ENCODE peak calls at places on chromosomes 12 and 14, in ten cellular contexts. One of them, this sample, is unnamed.

GRCh38 chr14:92905667-92906066 is 17.3 kb upstream of the CHGA start:
- DNase-seq in fibroblast of mammary gland: no peak
- DNase-seq in left ventricle myocardium inferior: no peak
- DNase-seq in NCI-H446: no peak
- DNase-seq in coronary artery: no peak
- DNase-seq in activated T-cell treated with anti-CD3 and anti-CD28 coated beads for 48 hours: no peak
- DNase-seq in astrocyte: no peak
- DNase-seq in ELR: no peak
- DNase-seq in KG1: no peak
- DNase-seq in fibroblast of the conjunctiva: no peak
- DNase-seq in this sample: no peak

GRCh38 chr12:52056801-52057613 is 5.8 kb downstream of the NR4A1 start:
- DNase-seq in fibroblast of mammary gland: peak; percentile 71
- DNase-seq in left ventricle myocardium inferior: no peak
- DNase-seq in NCI-H446: no peak
- DNase-seq in coronary artery: peak; percentile 81
- DNase-seq in activated T-cell treated with anti-CD3 and anti-CD28 coated beads for 48 hours: no peak
- DNase-seq in astrocyte: peak; percentile 32
- DNase-seq in ELR: no peak
- DNase-seq in KG1: no peak
- DNase-seq in fibroblast of the conjunctiva: no peak
- DNase-seq in this sample: no peak

GRCh38 chr12:76020281-76020680 is 11.3 kb downstream of the PHLDA1 start:
- DNase-seq in fibroblast of mammary gland: peak; percentile 88
- DNase-seq in left ventricle myocardium inferior: no peak
- DNase-seq in NCI-H446: no peak
- DNase-seq in coronary artery: no peak
- DNase-seq in activated T-cell treated with anti-CD3 and anti-CD28 coated beads for 48 hours: peak; percentile 75
- DNase-seq in astrocyte: peak; percentile 87
- DNase-seq in ELR: peak; percentile 96
- DNase-seq in KG1: peak; percentile 55
- DNase-seq in fibroblast of the conjunctiva: no peak
- DNase-seq in this sample: peak; percentile 81

GRCh38 chr14:103894723-103895059 is 33.6 kb upstream of the TDRD9 start:
- DNase-seq in fibroblast of mammary gland: no peak
- DNase-seq in left ventricle myocardium inferior: no peak
- DNase-seq in NCI-H446: no peak
- DNase-seq in coronary artery: peak; percentile 53
- DNase-seq in activated T-cell treated with anti-CD3 and anti-CD28 coated beads for 48 hours: no peak
- DNase-seq in astrocyte: no peak
- DNase-seq in ELR: no peak
- DNase-seq in KG1: no peak
- DNase-seq in fibroblast of the conjunctiva: no peak
- DNase-seq in this sample: no peak

GRCh38 chr14:49893309-49894213 is 679 bp downstream of the ARF6 start:
- DNase-seq in fibroblast of mammary gland: no peak
- DNase-seq in left ventricle myocardium inferior: peak; percentile 52
- DNase-seq in NCI-H446: no peak
- DNase-seq in coronary artery: no peak
- DNase-seq in activated T-cell treated with anti-CD3 and anti-CD28 coated beads for 48 hours: peak; percentile 84
- DNase-seq in astrocyte: no peak
- DNase-seq in ELR: peak; percentile 53
- DNase-seq in KG1: no peak
- DNase-seq in fibroblast of the conjunctiva: no peak
- DNase-seq in this sample: no peak

GRCh38 chr12:29516431-29516875 is 19.0 kb upstream of the OVCH1 start:
- DNase-seq in fibroblast of mammary gland: peak; percentile 52
- DNase-seq in left ventricle myocardium inferior: no peak
- DNase-seq in NCI-H446: no peak
- DNase-seq in coronary artery: no peak
- DNase-seq in activated T-cell treated with anti-CD3 and anti-CD28 coated beads for 48 hours: no peak
- DNase-seq in astrocyte: peak; percentile 83
- DNase-seq in ELR: no peak
- DNase-seq in KG1: no peak
- DNase-seq in fibroblast of the conjunctiva: peak; percentile 14
- DNase-seq in this sample: no peak

GRCh38 chr12:77796775-77797174 is 33.9 kb upstream of the NAV3 start:
- DNase-seq in fibroblast of mammary gland: peak; percentile 62
- DNase-seq in left ventricle myocardium inferior: no peak
- DNase-seq in NCI-H446: no peak
- DNase-seq in coronary artery: no peak
- DNase-seq in activated T-cell treated with anti-CD3 and anti-CD28 coated beads for 48 hours: no peak
- DNase-seq in astrocyte: peak; percentile 75
- DNase-seq in ELR: peak; percentile 57
- DNase-seq in KG1: no peak
- DNase-seq in fibroblast of the conjunctiva: peak; percentile 13
- DNase-seq in this sample: no peak

GRCh38 chr12:6977653-6978052 is 6.9 kb downstream of the EMG1 start:
- DNase-seq in fibroblast of mammary gland: no peak
- DNase-seq in left ventricle myocardium inferior: no peak
- DNase-seq in NCI-H446: no peak
- DNase-seq in coronary artery: no peak
- DNase-seq in activated T-cell treated with anti-CD3 and anti-CD28 coated beads for 48 hours: no peak
- DNase-seq in astrocyte: no peak
- DNase-seq in ELR: no peak
- DNase-seq in KG1: no peak
- DNase-seq in fibroblast of the conjunctiva: no peak
- DNase-seq in this sample: no peak

GRCh38 chr12:19978193-19978592 is 390.1 kb upstream of the PDE3A start:
- DNase-seq in fibroblast of mammary gland: peak; percentile 100
- DNase-seq in left ventricle myocardium inferior: no peak
- DNase-seq in NCI-H446: peak; percentile 53
- DNase-seq in coronary artery: no peak
- DNase-seq in activated T-cell treated with anti-CD3 and anti-CD28 coated beads for 48 hours: no peak
- DNase-seq in astrocyte: peak; percentile 96
- DNase-seq in ELR: peak; percentile 46
- DNase-seq in KG1: no peak
- DNase-seq in fibroblast of the conjunctiva: peak; percentile 93
- DNase-seq in this sample: no peak

GRCh38 chr14:50668008-50668851 is at the start of gene SAV1:
- DNase-seq in fibroblast of mammary gland: peak; percentile 83
- DNase-seq in left ventricle myocardium inferior: peak; percentile 88
- DNase-seq in NCI-H446: peak; percentile 47
- DNase-seq in coronary artery: peak; percentile 88
- DNase-seq in activated T-cell treated with anti-CD3 and anti-CD28 coated beads for 48 hours: peak; percentile 50
- DNase-seq in astrocyte: peak; percentile 82
- DNase-seq in ELR: peak; percentile 88
- DNase-seq in KG1: peak; percentile 53
- DNase-seq in fibroblast of the conjunctiva: peak; percentile 79
- DNase-seq in this sample: peak; percentile 52

GRCh38 chr12:91994208-91994797 is 151.3 kb downstream of the BTG1 start:
- DNase-seq in fibroblast of mammary gland: no peak
- DNase-seq in left ventricle myocardium inferior: no peak
- DNase-seq in NCI-H446: peak; percentile 17
- DNase-seq in coronary artery: no peak
- DNase-seq in activated T-cell treated with anti-CD3 and anti-CD28 coated beads for 48 hours: no peak
- DNase-seq in astrocyte: no peak
- DNase-seq in ELR: no peak
- DNase-seq in KG1: no peak
- DNase-seq in fibroblast of the conjunctiva: no peak
- DNase-seq in this sample: no peak

GRCh38 chr12:14643247-14643646 is 53.2 kb downstream of the GUCY2C start:
- DNase-seq in fibroblast of mammary gland: no peak
- DNase-seq in left ventricle myocardium inferior: no peak
- DNase-seq in NCI-H446: no peak
- DNase-seq in coronary artery: no peak
- DNase-seq in activated T-cell treated with anti-CD3 and anti-CD28 coated beads for 48 hours: no peak
- DNase-seq in astrocyte: no peak
- DNase-seq in ELR: no peak
- DNase-seq in KG1: no peak
- DNase-seq in fibroblast of the conjunctiva: no peak
- DNase-seq in this sample: no peak

GRCh38 chr12:57815177-57816000 is 3.1 kb downstream of the AVIL start:
- DNase-seq in fibroblast of mammary gland: no peak
- DNase-seq in left ventricle myocardium inferior: no peak
- DNase-seq in NCI-H446: no peak
- DNase-seq in coronary artery: peak; percentile 68
- DNase-seq in activated T-cell treated with anti-CD3 and anti-CD28 coated beads for 48 hours: no peak
- DNase-seq in astrocyte: no peak
- DNase-seq in ELR: peak; percentile 38
- DNase-seq in KG1: no peak
- DNase-seq in fibroblast of the conjunctiva: no peak
- DNase-seq in this sample: no peak

GRCh38 chr12:93136243-93137015 is 207.3 kb upstream of the EEA1 start:
- DNase-seq in fibroblast of mammary gland: no peak
- DNase-seq in left ventricle myocardium inferior: no peak
- DNase-seq in NCI-H446: no peak
- DNase-seq in coronary artery: no peak
- DNase-seq in activated T-cell treated with anti-CD3 and anti-CD28 coated beads for 48 hours: no peak
- DNase-seq in astrocyte: no peak
- DNase-seq in ELR: no peak
- DNase-seq in KG1: no peak
- DNase-seq in fibroblast of the conjunctiva: no peak
- DNase-seq in this sample: no peak

GRCh38 chr12:8461426-8461825 is 5.7 kb downstream of the CLEC6A start:
- DNase-seq in fibroblast of mammary gland: no peak
- DNase-seq in left ventricle myocardium inferior: no peak
- DNase-seq in NCI-H446: no peak
- DNase-seq in coronary artery: no peak
- DNase-seq in activated T-cell treated with anti-CD3 and anti-CD28 coated beads for 48 hours: no peak
- DNase-seq in astrocyte: no peak
- DNase-seq in ELR: no peak
- DNase-seq in KG1: no peak
- DNase-seq in fibroblast of the conjunctiva: no peak
- DNase-seq in this sample: no peak

GRCh38 chr14:93220509-93220908 is 13.5 kb downstream of the UBR7 start:
- DNase-seq in fibroblast of mammary gland: no peak
- DNase-seq in left ventricle myocardium inferior: no peak
- DNase-seq in NCI-H446: no peak
- DNase-seq in coronary artery: no peak
- DNase-seq in activated T-cell treated with anti-CD3 and anti-CD28 coated beads for 48 hours: no peak
- DNase-seq in astrocyte: no peak
- DNase-seq in ELR: no peak
- DNase-seq in KG1: no peak
- DNase-seq in fibroblast of the conjunctiva: no peak
- DNase-seq in this sample: no peak

GRCh38 chr12:49674318-49674985 is 32.8 kb downstream of the FMNL3 start:
- DNase-seq in fibroblast of mammary gland: peak; percentile 61
- DNase-seq in left ventricle myocardium inferior: no peak
- DNase-seq in NCI-H446: no peak
- DNase-seq in coronary artery: no peak
- DNase-seq in activated T-cell treated with anti-CD3 and anti-CD28 coated beads for 48 hours: no peak
- DNase-seq in astrocyte: peak; percentile 66
- DNase-seq in ELR: peak; percentile 19
- DNase-seq in KG1: no peak
- DNase-seq in fibroblast of the conjunctiva: no peak
- DNase-seq in this sample: no peak

GRCh38 chr12:116204785-116205184 is 72.7 kb downstream of the MED13L start:
- DNase-seq in fibroblast of mammary gland: no peak
- DNase-seq in left ventricle myocardium inferior: no peak
- DNase-seq in NCI-H446: no peak
- DNase-seq in coronary artery: no peak
- DNase-seq in activated T-cell treated with anti-CD3 and anti-CD28 coated beads for 48 hours: no peak
- DNase-seq in astrocyte: no peak
- DNase-seq in ELR: no peak
- DNase-seq in KG1: no peak
- DNase-seq in fibroblast of the conjunctiva: no peak
- DNase-seq in this sample: no peak

GRCh38 chr12:52691076-52691764 is 11.0 kb upstream of the KRT1 start:
- DNase-seq in fibroblast of mammary gland: no peak
- DNase-seq in left ventricle myocardium inferior: no peak
- DNase-seq in NCI-H446: no peak
- DNase-seq in coronary artery: no peak
- DNase-seq in activated T-cell treated with anti-CD3 and anti-CD28 coated beads for 48 hours: peak; percentile 32
- DNase-seq in astrocyte: no peak
- DNase-seq in ELR: no peak
- DNase-seq in KG1: no peak
- DNase-seq in fibroblast of the conjunctiva: no peak
- DNase-seq in this sample: no peak